ENCODE peak calls at places on chromosome 6, in seven cellular contexts. J is WTC11, W is HepG2, D is HCT116, M is GM12878, Y is K562, C is H1. Q is an unnamed sample.

GRCh38 chr6:138963531-138963930 is 24.5 kb downstream of the REPS1 start:
- DNase-seq in J (no peak), W (no peak), D (no peak), M (no peak), C (no peak), Y (no peak), Q (no peak)

GRCh38 chr6:45592991-45593390 is 215.3 kb upstream of the SUPT3H start:
- DNase-seq in D (no peak), M (no peak), Y (no peak), J (no peak), W (no peak), C (no peak), Q (no peak)

GRCh38 chr6:113522376-113522775 is 334.8 kb upstream of the MARCKS start:
- DNase-seq in J (no peak), C (no peak), D (no peak), M (no peak), W (no peak), Y (no peak), Q (no peak)

GRCh38 chr6:106272289-106272688 is 53.3 kb downstream of the ATG5 start:
- DNase-seq in J (no peak), M (no peak), D (no peak), C (no peak), Y (no peak), W (no peak), Q (no peak)

GRCh38 chr6:95203153-95203754 is 374.1 kb upstream of the MANEA start:
- DNase-seq in Y (peak), C (peak), J (peak), D (peak), M (no peak), W (peak), Q (peak)

GRCh38 chr6:47097092-47097945 is 55.2 kb upstream of the ADGRF1 start:
- DNase-seq in J (peak), Y (peak), W (peak), C (no peak), M (peak), D (peak), Q (peak)

GRCh38 chr6:16326531-16326930 is 88.1 kb downstream of the GMPR start:
- DNase-seq in C (no peak), D (no peak), J (no peak), W (no peak), M (no peak), Y (no peak), Q (no peak)

GRCh38 chr6:135990855-135991464 is 139.5 kb downstream of the PDE7B start:
- DNase-seq in M (no peak), Y (no peak), D (no peak), J (no peak), C (no peak), W (no peak), Q (no peak)

GRCh38 chr6:36326351-36326995 is 10.2 kb downstream of the BNIP5 start:
- DNase-seq in D (no peak), C (no peak), Y (no peak), M (no peak), J (no peak), W (no peak), Q (no peak)

GRCh38 chr6:55916188-55916587 is 40.8 kb upstream of the BMP5 start:
- DNase-seq in Y (no peak), J (no peak), D (no peak), C (no peak), M (no peak), W (no peak), Q (no peak)

GRCh38 chr6:151490996-151491395 is 2.8 kb upstream of the CCDC170 start:
- DNase-seq in Y (no peak), J (no peak), D (no peak), C (no peak), M (no peak), W (no peak), Q (no peak)

GRCh38 chr6:159594106-159594749 is 98.8 kb downstream of the SOD2 start:
- DNase-seq in D (peak), Y (no peak), M (no peak), W (no peak), C (no peak), J (no peak), Q (no peak)

DNA sequence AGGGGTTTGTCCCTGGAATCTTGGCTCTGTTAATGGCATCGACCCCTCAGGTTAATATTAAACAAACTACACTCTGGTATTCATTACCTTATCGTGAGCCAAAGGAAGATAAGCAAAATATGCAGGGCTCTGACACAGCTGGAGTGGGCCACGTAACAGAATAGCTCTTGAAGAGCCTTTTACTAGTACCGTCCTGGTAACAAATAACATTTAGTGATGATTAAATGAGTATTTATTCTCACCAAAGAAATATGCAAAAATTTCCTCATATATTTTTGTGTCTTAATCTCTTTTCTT is 20.1 kb upstream of the UTRN start:
- DNase-seq in Y (no peak), D (no peak), C (no peak), J (no peak), M (no peak), W (peak), Q (no peak)
- TF ChIP-seq SP1 in Y (no peak), D (no peak), C (no peak), J (no peak), M (no peak), W (no peak), Q (no peak)

GRCh38 chr6:63734923-63735322 is 99.3 kb downstream of the PHF3 start:
- DNase-seq in C (no peak), W (peak), D (no peak), J (no peak), M (no peak), Y (no peak), Q (no peak)
- TF ChIP-seq SP1 in C (no peak), W (no peak), D (no peak), J (no peak), M (no peak), Y (no peak), Q (no peak)

GRCh38 chr6:79079425-79080130 is 1.5 kb upstream of the PHIP start:
- DNase-seq in D (no peak), Y (peak), J (no peak), C (no peak), W (no peak), M (no peak), Q (no peak)
- TF ChIP-seq SP1 in D (no peak), Y (no peak), J (no peak), C (no peak), W (no peak), M (no peak), Q (no peak)

DNA sequence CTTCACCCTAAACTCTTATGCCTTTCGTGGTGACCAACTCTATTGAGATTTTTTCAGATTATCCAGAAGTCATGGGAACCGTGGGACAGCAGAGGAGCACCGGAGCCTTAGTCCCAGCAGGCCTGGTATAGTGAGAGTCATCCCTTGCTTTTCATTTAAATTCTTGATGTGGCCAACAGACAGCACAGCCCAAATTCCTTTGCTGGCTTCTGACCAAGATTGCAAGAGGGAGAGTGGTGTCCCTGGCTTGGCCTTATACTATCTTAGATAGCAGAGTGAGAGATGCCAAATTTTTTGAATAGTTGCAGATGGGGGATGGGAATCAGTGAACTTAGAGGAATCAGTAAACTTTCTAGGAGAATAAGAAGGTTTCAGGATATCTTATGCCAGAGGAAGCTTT is 7.8 kb downstream of the STX11 start:
- DNase-seq in D (no peak), W (no peak), Y (no peak), C (no peak), J (no peak), M (no peak), Q (no peak)
- TF ChIP-seq SP1 in D (no peak), W (no peak), Y (no peak), C (no peak), J (no peak), M (no peak), Q (no peak)

GRCh38 chr6:32840604-32841246 is 2.2 kb upstream of the TAP2 start:
- DNase-seq in C (no peak), W (no peak), Y (no peak), M (no peak), D (no peak), J (no peak), Q (no peak)
- TF ChIP-seq SP1 in C (no peak), W (no peak), Y (no peak), M (no peak), D (no peak), J (no peak), Q (no peak)

Q was measured in HEK293T.